ENCODE peak calls at places on chromosomes 16 and 17, in nine cellular contexts. G is NCI-H1694; V is RPMI7951; X is effector memory CD4-positive, alpha-beta T cell; N is NCI-H146; E is CD8-positive, alpha-beta T cell; L is Caco-2; F is B cell; H is fibroblast of the aortic adventitia. R is an unnamed sample.

GRCh38 chr16:54519161-54519685 is 232.6 kb upstream of the IRX3 start:
- DNase-seq in N (no peak), G (no peak), V (no peak), E (no peak), X (no peak), L (no peak), H (no peak), F (no peak), R (no peak)

GRCh38 chr17:58330544-58330996 is 2.0 kb upstream of the TSPOAP1 start:
- DNase-seq in V (no peak), H (no peak), X (no peak), F (peak; percentile 13), L (no peak), G (no peak), N (no peak), E (no peak), R (no peak)

GRCh38 chr17:27224526-27225315 is 69.2 kb upstream of the WSB1 start:
- DNase-seq in F (no peak), E (no peak), G (no peak), N (no peak), V (peak; percentile 15), H (no peak), L (no peak), X (no peak), R (no peak)

GRCh38 chr16:1751946-1752345 is 19.4 kb downstream of the NME3 start:
- DNase-seq in V (no peak), F (no peak), X (no peak), E (no peak), H (no peak), L (no peak), N (no peak), G (no peak), R (no peak)

GRCh38 chr17:57948555-57949420 is 6.4 kb downstream of the CUEDC1 start:
- DNase-seq in E (no peak), V (peak; percentile 99), N (no peak), L (no peak), X (no peak), G (no peak), H (peak; percentile 91), F (no peak), R (peak; percentile 88)

GRCh38 chr17:73307130-73307529 is 4.7 kb downstream of the CDC42EP4 start:
- DNase-seq in V (no peak), N (no peak), E (no peak), X (no peak), G (no peak), H (no peak), F (no peak), L (no peak), R (no peak)

GRCh38 chr17:58161566-58161965 is 5.2 kb upstream of the OR4D2 start:
- DNase-seq in F (no peak), E (no peak), X (no peak), H (no peak), L (no peak), N (no peak), V (no peak), G (no peak), R (no peak)

GRCh38 chr16:88777801-88778415 is 7.1 kb downstream of the PIEZO1 start:
- DNase-seq in V (no peak), E (no peak), L (no peak), F (no peak), G (no peak), X (no peak), N (no peak), H (no peak), R (no peak)

GRCh38 chr16:50520451-50521245 is 27.5 kb upstream of the NKD1 start:
- DNase-seq in F (no peak), H (no peak), N (peak; percentile 22), X (no peak), L (peak; percentile 68), E (no peak), G (no peak), V (peak; percentile 17), R (no peak)

GRCh38 chr17:49959183-49959935 is 9.6 kb upstream of the DLX4 start:
- DNase-seq in L (no peak), N (no peak), V (peak; percentile 35), X (no peak), H (no peak), E (no peak), F (no peak), G (no peak), R (no peak)